ENCODE peak calls at places on chromosomes 7 and 10, in five cellular contexts. S is HFFc6, V is GM23338, E is MM.1S, P is heart left ventricle. T is an unnamed sample.

GRCh38 chr10:78617633-78618032 is 451.1 kb upstream of the ZMIZ1 start:
- DNase-seq in S (no peak), V (no peak), E (no peak), P (no peak), T (no peak)

GRCh38 chr10:114045071-114045737 is 1.5 kb downstream of the ADRB1 start:
- DNase-seq in S (no peak), V (peak; percentile 62), E (no peak), P (peak; percentile 43), T (peak; percentile 54)

GRCh38 chr7:106737202-106737562 is 76.2 kb upstream of the CCDC71L start:
- DNase-seq in S (peak; percentile 63), V (peak; percentile 14), E (peak; percentile 66), P (no peak), T (no peak)

GRCh38 chr7:29282819-29283414 is 88.3 kb downstream of the CHN2 start:
- DNase-seq in S (no peak), V (peak; percentile 48), E (peak; percentile 8), P (no peak), T (peak; percentile 20)

GRCh38 chr10:34641913-34642558 is 173.1 kb downstream of the PARD3 start:
- DNase-seq in S (no peak), V (no peak), E (no peak), P (no peak), T (no peak)

GRCh38 chr10:82986216-82986615 is 1111.2 kb downstream of the NRG3 start:
- DNase-seq in S (no peak), V (no peak), E (no peak), P (no peak), T (no peak)

GRCh38 chr10:30834636-30835035 is 197.0 kb downstream of the ZNF438 start:
- DNase-seq in S (no peak), V (no peak), E (no peak), P (no peak), T (no peak)

GRCh38 chr10:91683976-91684375 is 51.1 kb upstream of the PPP1R3C start:
- DNase-seq in S (peak; percentile 92), V (peak; percentile 28), E (no peak), P (no peak), T (no peak)

GRCh38 chr10:48507933-48508830 is 96.7 kb downstream of the ARHGAP22 start:
- DNase-seq in S (no peak), V (no peak), E (no peak), P (peak; percentile 53), T (no peak)

GRCh38 chr10:49679480-49679893 is at the start of gene C10orf53:
- DNase-seq in S (no peak), V (peak; percentile 90), E (no peak), P (no peak), T (peak; percentile 42)

GRCh38 chr7:1608318-1608717 is 38.5 kb upstream of the PSMG3 start:
- DNase-seq in S (no peak), V (no peak), E (no peak), P (no peak), T (no peak)

GRCh38 chr10:15254808-15255655 is 86.5 kb upstream of the NMT2 start:
- DNase-seq in S (no peak), V (peak; percentile 52), E (peak; percentile 90), P (no peak), T (no peak)

GRCh38 chr7:158595068-158595467 is 7.4 kb upstream of the PTPRN2 start:
- DNase-seq in S (no peak), V (no peak), E (no peak), P (no peak), T (no peak)

GRCh38 chr7:101598981-101599681 is 30.0 kb downstream of the MYL10 start:
- DNase-seq in S (no peak), V (no peak), E (no peak), P (no peak), T (no peak)
- TF ChIP-seq CTCF in S (peak; percentile 16), V (no peak), E (no peak), P (no peak), T (no peak)

GRCh38 chr7:87452279-87452678 is 23.2 kb downstream of the ABCB4 start:
- DNase-seq in S (no peak), V (no peak), E (no peak), P (no peak), T (no peak)
- TF ChIP-seq CTCF in S (no peak), V (no peak), E (no peak), P (no peak), T (no peak)

DNA sequence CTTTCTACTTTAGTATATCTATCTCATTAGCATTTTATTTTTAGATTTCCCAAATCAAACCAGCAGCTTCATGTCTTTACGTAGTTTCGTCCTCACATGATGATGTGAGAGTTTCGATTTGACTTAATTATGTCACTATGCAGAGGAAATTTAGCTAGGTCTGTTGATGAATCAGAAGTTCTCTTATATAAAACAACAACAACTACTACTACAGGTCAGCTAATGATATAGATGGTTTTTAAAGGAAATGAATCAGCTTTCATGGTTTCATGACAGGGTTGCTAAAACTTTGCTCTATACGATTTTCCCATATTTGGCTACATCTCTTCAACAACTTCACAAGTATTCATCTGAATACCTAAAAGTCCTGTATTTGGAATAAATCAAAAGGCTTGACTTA is 28.6 kb downstream of the JAZF1 start:
- DNase-seq in S (peak; percentile 65), V (no peak), E (peak; percentile 81), P (no peak), T (peak; percentile 15)
- TF ChIP-seq CTCF in S (no peak), V (no peak), E (no peak), P (no peak), T (no peak)

DNA sequence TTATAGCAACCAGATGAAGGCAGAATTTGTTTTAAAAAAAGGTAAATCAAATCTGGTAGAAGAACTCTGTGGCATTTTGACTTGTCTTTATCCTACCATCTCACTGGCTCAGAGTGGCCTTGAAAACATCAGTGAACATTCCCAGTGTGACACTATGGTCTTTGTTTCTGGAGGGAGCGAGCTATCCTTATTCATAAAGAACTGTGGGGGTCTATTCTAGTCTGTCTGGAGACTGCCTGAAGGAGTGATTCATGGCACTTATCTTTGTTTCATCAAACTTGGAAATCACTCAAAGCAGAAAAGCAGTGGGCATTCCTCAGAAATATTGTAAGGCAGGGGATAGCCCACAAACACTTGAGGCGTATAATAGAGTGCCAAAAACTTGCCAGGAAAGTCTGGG is 719.1 kb downstream of the PCDH15 start:
- DNase-seq in S (no peak), V (no peak), E (no peak), P (no peak), T (no peak)
- TF ChIP-seq CTCF in S (no peak), V (no peak), E (no peak), P (no peak), T (no peak)

GRCh38 chr7:118325450-118325808 is 100.9 kb downstream of the ANKRD7 start:
- DNase-seq in S (no peak), V (no peak), E (no peak), P (no peak), T (no peak)

GRCh38 chr7:118328505-118329211 is 104.2 kb downstream of the ANKRD7 start:
- DNase-seq in S (no peak), V (peak; percentile 10), E (no peak), P (no peak), T (no peak)

GRCh38 chr7:118330373-118330772 is 105.9 kb downstream of the ANKRD7 start:
- DNase-seq in S (no peak), V (no peak), E (no peak), P (no peak), T (no peak)

GRCh38 chr7:118324790-118325449 is 100.4 kb downstream of the ANKRD7 start:
- DNase-seq in S (no peak), V (no peak), E (no peak), P (no peak), T (no peak)

GRCh38 chr7:118327179-118327578 is 102.7 kb downstream of the ANKRD7 start:
- DNase-seq in S (no peak), V (no peak), E (no peak), P (no peak), T (no peak)
- TF ChIP-seq CTCF in S (no peak), V (no peak), E (no peak), P (no peak), T (no peak)

DNA sequence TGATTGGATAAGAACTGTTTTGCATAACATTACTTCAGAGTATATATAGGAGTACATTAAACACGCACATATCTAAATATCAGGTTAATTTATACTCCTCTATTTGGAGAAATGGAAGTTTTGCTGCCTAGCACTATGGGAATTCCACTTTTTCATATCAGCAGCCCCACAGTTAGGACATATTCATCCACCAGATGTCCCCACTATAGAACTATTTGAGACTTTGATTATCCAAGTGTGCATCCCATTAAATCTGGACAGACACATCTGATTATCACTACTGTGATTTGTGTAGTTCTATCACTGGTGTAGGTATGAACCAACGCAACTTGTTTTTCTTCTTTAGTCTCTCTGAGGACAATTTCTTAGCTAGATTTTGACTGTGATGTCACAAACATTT is 345.7 kb downstream of the THSD7A start:
- DNase-seq in S (no peak), V (no peak), E (no peak), P (no peak), T (no peak)
- TF ChIP-seq CTCF in S (no peak), V (no peak), E (no peak), P (no peak), T (no peak)

T was measured in GM10248.